ENCODE peak calls at places on chromosomes 6 and 20, in seven cellular contexts. G, U, D, R, O, F and T are unnamed samples.

GRCh38 chr6:117018771-117019170 is 141.7 kb downstream of the RFX6 start:
- DNase-seq in D (no peak), U (no peak), O (no peak), F (no peak), G (no peak), R (no peak), T (no peak)

GRCh38 chr6:134689676-134690447 is 260.0 kb downstream of the ALDH8A1 start:
- DNase-seq in G (no peak), R (no peak), D (no peak), F (no peak), U (peak), O (no peak), T (no peak)

GRCh38 chr6:27604986-27605385 is 132.1 kb upstream of the ZNF184 start:
- DNase-seq in U (no peak), R (no peak), D (no peak), O (no peak), G (peak), F (no peak), T (no peak)

GRCh38 chr6:23021487-23021886 is 452.1 kb downstream of the HDGFL1 start:
- DNase-seq in O (no peak), D (no peak), U (no peak), F (no peak), R (no peak), G (no peak), T (no peak)

GRCh38 chr20:63681609-63682142 is 14.8 kb upstream of the TNFRSF6B start:
- DNase-seq in G (no peak), U (no peak), O (no peak), R (no peak), F (no peak), D (no peak), T (no peak)

GRCh38 chr6:46730918-46731461 is 4.2 kb downstream of the PLA2G7 start:
- DNase-seq in R (no peak), G (no peak), O (no peak), D (no peak), U (no peak), F (no peak), T (no peak)

GRCh38 chr20:46709055-46709458 is 392 bp upstream of the SLC2A10 start:
- DNase-seq in D (no peak), G (no peak), O (no peak), U (no peak), R (no peak), F (no peak), T (no peak)

GRCh38 chr20:49592120-49592519 is 24.2 kb upstream of the PTGIS start:
- DNase-seq in U (no peak), F (no peak), D (no peak), G (no peak), O (no peak), R (no peak), T (no peak)

GRCh38 chr6:155079985-155080452 is 84.9 kb downstream of the TIAM2 start:
- DNase-seq in U (no peak), D (no peak), O (peak), G (peak), F (no peak), R (no peak), T (no peak)

GRCh38 chr20:51554538-51555165 is 12.1 kb upstream of the NFATC2 start:
- DNase-seq in G (no peak), U (no peak), O (no peak), R (no peak), F (no peak), D (no peak), T (no peak)
- H3K9ac ChIP-seq in G (no peak), U (no peak), O (no peak), R (no peak), F (no peak), D (no peak), T (no peak)

GRCh38 chr20:48453477-48454093 is 374.2 kb downstream of the PREX1 start:
- DNase-seq in U (no peak), R (no peak), O (no peak), D (no peak), G (no peak), F (no peak), T (no peak)
- TF ChIP-seq YY1 in U (no peak), R (no peak), O (no peak), D (no peak), G (no peak), F (no peak), T (no peak)

GRCh38 chr6:101015541-101015940 is 134.4 kb upstream of the ASCC3 start:
- DNase-seq in R (no peak), U (no peak), F (no peak), O (no peak), G (no peak), D (no peak), T (no peak)

GRCh38 chr6:101021504-101021903 is 140.4 kb upstream of the ASCC3 start:
- DNase-seq in U (no peak), F (no peak), D (no peak), G (no peak), R (no peak), O (no peak), T (no peak)

GRCh38 chr6:101016163-101016562 is 135.0 kb upstream of the ASCC3 start:
- DNase-seq in U (no peak), D (no peak), F (no peak), O (no peak), R (no peak), G (no peak), T (no peak)

GRCh38 chr6:101013612-101014195 is 132.6 kb upstream of the ASCC3 start:
- DNase-seq in O (no peak), U (no peak), D (no peak), G (no peak), R (no peak), F (no peak), T (no peak)

GRCh38 chr6:101018157-101018556 is 137.0 kb upstream of the ASCC3 start:
- DNase-seq in R (no peak), O (no peak), D (no peak), F (no peak), U (no peak), G (no peak), T (no peak)
- H3K9ac ChIP-seq in R (no peak), O (no peak), D (no peak), F (no peak), U (no peak), G (no peak), T (no peak)

DNA sequence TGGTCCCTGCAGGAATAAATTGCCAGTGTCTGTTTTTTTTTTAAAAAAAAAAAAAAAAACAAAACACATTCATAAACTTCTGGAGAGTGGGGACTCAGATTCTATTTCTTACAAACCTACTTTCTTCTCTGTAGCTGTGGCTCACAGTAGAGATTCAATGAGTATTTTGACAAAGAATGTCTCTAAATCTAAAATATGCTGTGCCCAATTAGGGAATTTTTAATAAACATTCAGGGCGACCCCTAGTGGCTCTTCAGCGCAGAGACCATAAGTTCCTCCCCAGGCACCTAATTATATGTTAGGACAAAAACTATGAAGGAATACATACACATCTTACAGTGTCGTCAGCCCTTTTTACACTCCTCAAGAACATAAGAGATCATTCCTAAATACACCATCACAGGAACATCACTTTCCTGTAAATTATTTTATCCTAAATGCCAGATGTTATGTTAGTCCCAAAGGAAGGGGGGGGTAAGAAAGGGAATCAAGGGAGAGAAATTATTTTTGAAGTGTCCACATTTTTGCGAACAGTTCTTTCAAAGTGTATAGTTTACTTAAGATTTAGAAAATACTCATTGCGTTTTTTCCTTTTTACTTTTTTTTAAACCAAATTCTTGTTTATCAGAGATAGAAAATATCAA is 21.8 kb upstream of the NAA20 start:
- DNase-seq in F (no peak), D (peak), G (peak), U (peak), O (no peak), R (peak), T (no peak)
- TF ChIP-seq YY1 in F (no peak), D (no peak), G (no peak), U (no peak), O (peak), R (no peak), T (no peak)

DNA sequence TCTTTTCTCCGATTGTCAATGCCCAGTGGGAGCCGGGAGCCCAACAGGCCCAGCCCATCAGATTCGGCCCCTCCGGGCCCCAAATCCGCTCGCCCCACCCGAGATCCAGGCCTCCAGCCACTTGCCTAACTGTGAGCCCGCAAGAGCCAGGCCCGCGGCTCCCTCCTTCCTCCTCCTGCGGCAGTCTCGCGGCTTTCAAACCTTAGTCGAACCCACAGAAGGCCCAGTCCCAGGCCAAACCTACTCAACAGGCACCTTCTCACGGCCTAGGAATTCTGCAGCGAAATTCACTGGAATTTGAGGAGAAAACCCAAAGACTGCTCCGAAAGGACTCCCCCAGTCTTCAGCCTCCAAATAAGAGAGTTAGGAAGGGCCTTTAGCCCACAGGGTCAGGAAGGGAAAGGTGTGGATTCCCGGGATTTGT is 2.8 kb upstream of the TFAP2A start:
- DNase-seq in D (no peak), R (no peak), G (no peak), O (no peak), F (no peak), U (no peak), T (no peak)
- H3K9ac ChIP-seq in D (no peak), R (no peak), G (no peak), O (no peak), F (no peak), U (no peak), T (no peak)